ENCODE peak calls at places on chromosome 1, in nine cellular contexts. I is WTC11; G is caudate nucleus; S is RPMI8226; L is amniotic stem cell; X is A549; Y is T-helper 2 cell treated with Interferon-gamma antibody and Interleukin-4, amounts not matched to agents 5 μg/mL and 100 μg/mL, for 36 hours; J is hepatocyte; Q is RWPE1. A is an unnamed sample.

GRCh38 chr1:236868625-236869467 is 73.8 kb downstream of the MTR start:
- DNase-seq in I (peak), G (no peak), S (peak), L (no peak), X (peak), Y (peak), J (peak), Q (peak), A (no peak)

GRCh38 chr1:24867064-24867870 is 62.8 kb downstream of the RUNX3 start:
- DNase-seq in I (no peak), G (no peak), S (no peak), L (no peak), X (no peak), Y (no peak), J (no peak), Q (no peak), A (no peak)

GRCh38 chr1:92721886-92722285 is 63.0 kb downstream of the EVI5 start:
- DNase-seq in I (no peak), G (no peak), S (no peak), L (no peak), X (no peak), Y (no peak), J (no peak), Q (no peak), A (no peak)

GRCh38 chr1:244419004-244419403 is 32.7 kb downstream of the ADSS2 start:
- DNase-seq in I (no peak), G (no peak), S (no peak), L (no peak), X (no peak), Y (no peak), J (no peak), Q (no peak), A (no peak)

GRCh38 chr1:207752456-207753132 is 740 bp downstream of the CD46 start:
- DNase-seq in I (peak), G (no peak), S (peak), L (no peak), X (no peak), Y (peak), J (peak), Q (peak), A (no peak)

GRCh38 chr1:154276797-154277196 is 4.4 kb downstream of the HAX1 start:
- DNase-seq in I (peak), G (no peak), S (peak), L (no peak), X (no peak), Y (no peak), J (no peak), Q (no peak), A (no peak)

GRCh38 chr1:61743716-61744620 is 1.7 kb downstream of the PATJ start:
- DNase-seq in I (no peak), G (no peak), S (no peak), L (no peak), X (no peak), Y (no peak), J (peak), Q (no peak), A (no peak)

GRCh38 chr1:63326106-63326472 is 3.7 kb downstream of the FOXD3 start:
- DNase-seq in I (peak), G (no peak), S (no peak), L (no peak), X (no peak), Y (no peak), J (no peak), Q (no peak), A (no peak)

GRCh38 chr1:192788184-192788583 is 20.7 kb upstream of the RGS2 start:
- DNase-seq in I (no peak), G (no peak), S (no peak), L (peak), X (peak), Y (no peak), J (peak), Q (peak), A (peak)

GRCh38 chr1:204102029-204102611 is 29.2 kb downstream of the SOX13 start:
- DNase-seq in I (no peak), G (no peak), S (peak), L (no peak), X (no peak), Y (no peak), J (no peak), Q (no peak), A (no peak)

GRCh38 chr1:16127676-16128337 is 28.1 kb downstream of the EPHA2 start:
- DNase-seq in I (no peak), G (no peak), S (no peak), L (no peak), X (no peak), Y (no peak), J (no peak), Q (no peak), A (no peak)

GRCh38 chr1:238485906-238486219 is 595.1 kb upstream of the ZP4 start:
- DNase-seq in I (peak), G (no peak), S (no peak), L (no peak), X (no peak), Y (no peak), J (peak), Q (no peak), A (no peak)

GRCh38 chr1:210448293-210448892 is 119.7 kb downstream of the HHAT start:
- DNase-seq in I (no peak), G (peak), S (peak), L (no peak), X (peak), Y (no peak), J (peak), Q (peak), A (no peak)

GRCh38 chr1:247121382-247121781 is 17.2 kb upstream of the ZNF669 start:
- DNase-seq in I (no peak), G (no peak), S (no peak), L (no peak), X (no peak), Y (no peak), J (no peak), Q (no peak), A (no peak)

GRCh38 chr1:244239261-244239770 is 188.2 kb downstream of the ZBTB18 start:
- DNase-seq in I (no peak), G (no peak), S (no peak), L (no peak), X (no peak), Y (no peak), J (no peak), Q (peak), A (no peak)

GRCh38 chr1:78284354-78284753 is 206.4 kb upstream of the PTGFR start:
- DNase-seq in I (no peak), G (no peak), S (no peak), L (no peak), X (no peak), Y (no peak), J (no peak), Q (no peak), A (no peak)

GRCh38 chr1:164772635-164773034 is 213.7 kb downstream of the PBX1 start:
- DNase-seq in I (no peak), G (no peak), S (no peak), L (peak), X (peak), Y (peak), J (peak), Q (peak), A (peak)

GRCh38 chr1:110477041-110477440 is 26.1 kb downstream of the PROK1 start:
- DNase-seq in I (no peak), G (no peak), S (no peak), L (no peak), X (peak), Y (no peak), J (peak), Q (peak), A (peak)

GRCh38 chr1:97632075-97632474 is 288.8 kb downstream of the DPYD start:
- DNase-seq in I (no peak), G (no peak), S (peak), L (no peak), X (no peak), Y (no peak), J (peak), Q (peak), A (no peak)

GRCh38 chr1:225881081-225882007 is 836 bp downstream of the TMEM63A start:
- DNase-seq in I (peak), G (no peak), S (peak), L (no peak), X (no peak), Y (no peak), J (peak), Q (peak), A (no peak)

GRCh38 chr1:86739901-86740507 is 35.6 kb downstream of the SH3GLB1 start:
- DNase-seq in I (no peak), G (no peak), S (no peak), L (no peak), X (no peak), Y (no peak), J (no peak), Q (no peak), A (no peak)

GRCh38 chr1:167518331-167518700 is at the start of gene CD247:
- DNase-seq in I (no peak), G (no peak), S (no peak), L (no peak), X (no peak), Y (peak), J (no peak), Q (no peak), A (no peak)

GRCh38 chr1:47931395-47931794 is 65.8 kb downstream of the TRABD2B start:
- DNase-seq in I (peak), G (no peak), S (peak), L (no peak), X (no peak), Y (no peak), J (no peak), Q (no peak), A (no peak)

GRCh38 chr1:209871430-209871829 is 43.7 kb downstream of the UTP25 start:
- DNase-seq in I (no peak), G (no peak), S (no peak), L (no peak), X (no peak), Y (no peak), J (no peak), Q (no peak), A (no peak)

GRCh38 chr1:192700834-192701271 is 64.9 kb downstream of the RGS13 start:
- DNase-seq in I (no peak), G (no peak), S (no peak), L (peak), X (peak), Y (no peak), J (peak), Q (peak), A (peak)

GRCh38 chr1:169060010-169060722 is 46.3 kb upstream of the ATP1B1 start:
- DNase-seq in I (no peak), G (no peak), S (no peak), L (no peak), X (peak), Y (no peak), J (peak), Q (peak), A (no peak)

GRCh38 chr1:100351095-100351884 is 1.0 kb upstream of the CDC14A start:
- DNase-seq in I (peak), G (peak), S (peak), L (peak), X (peak), Y (peak), J (peak), Q (peak), A (peak)

GRCh38 chr1:39692152-39693064 is 1.2 kb upstream of the HPCAL4 start:
- DNase-seq in I (peak), G (no peak), S (no peak), L (no peak), X (no peak), Y (no peak), J (no peak), Q (no peak), A (no peak)

A was measured in BJ.